ENCODE peak calls at places on chromosome 4, in eight cellular contexts. X is GM23338; E is GM12878; Q is stimulated activated naive B cell treated with anti-CD40 and anti-IgM and Interleukin-4, amounts not matched to agents 10 μg/mL and 1 μg/mL and 100 μg/mL, for 72 hours; A is HCT116; S is activated CD8-positive, alpha-beta T cell treated with anti-CD3 and anti-CD28 coated beads, Interleukin-2, amount 10 ng/mL, durations not matched to agents 7 days and 5 days; D is stimulated activated naive CD8-positive, alpha-beta T cell treated with anti-CD3 and anti-CD28 coated beads, Interleukin-15, Interleukin-2, amounts not matched to agents 100 U/mL and 50 U/mL, for 24 hours; I is RWPE2. G is an unnamed sample.

GRCh38 chr4:8188085-8188484 is 11.0 kb upstream of the SH3TC1 start:
- ATAC-seq in D (no peak), X (peak; percentile 39), E (no peak), S (no peak), A (no peak), Q (no peak), I (peak; percentile 18), G (no peak)

GRCh38 chr4:186342582-186342981 is 76.6 kb downstream of the F11 start:
- ATAC-seq in D (no peak), A (peak; percentile 73), I (peak; percentile 84), Q (no peak), E (no peak), X (no peak), S (no peak), G (no peak)

GRCh38 chr4:54942735-54943134 is 182.7 kb downstream of the KDR start:
- ATAC-seq in I (no peak), A (no peak), D (peak; percentile 60), S (peak; percentile 94), E (no peak), X (no peak), Q (peak; percentile 67), G (peak; percentile 62)

GRCh38 chr4:186068581-186069402 is at the start of gene TLR3:
- ATAC-seq in A (peak; percentile 29), X (peak; percentile 27), E (peak; percentile 38), S (peak; percentile 52), Q (peak; percentile 31), I (peak; percentile 45), D (peak; percentile 28), G (no peak)

GRCh38 chr4:15385928-15386327 is 41.9 kb upstream of the C1QTNF7 start:
- ATAC-seq in D (no peak), I (no peak), X (no peak), A (no peak), S (no peak), Q (no peak), E (no peak), G (no peak)

GRCh38 chr4:20287246-20287645 is 35.5 kb downstream of the SLIT2 start:
- ATAC-seq in S (no peak), A (no peak), D (no peak), E (no peak), I (peak; percentile 47), Q (no peak), X (no peak), G (no peak)

GRCh38 chr4:1772869-1773538 is 20.1 kb upstream of the FGFR3 start:
- ATAC-seq in Q (no peak), X (no peak), S (no peak), A (no peak), I (peak; percentile 34), D (no peak), E (peak; percentile 32), G (no peak)

GRCh38 chr4:99383833-99384392 is 31.4 kb upstream of the ADH1C start:
- ATAC-seq in Q (no peak), X (no peak), A (no peak), I (no peak), E (no peak), S (no peak), D (no peak), G (no peak)

GRCh38 chr4:82223715-82224114 is 150.1 kb downstream of the HNRNPD start:
- ATAC-seq in I (no peak), E (no peak), X (peak; percentile 86), A (no peak), Q (peak; percentile 99), D (no peak), S (peak; percentile 36), G (peak; percentile 91)

GRCh38 chr4:139934336-139934735 is 219.6 kb downstream of the MAML3 start:
- ATAC-seq in X (no peak), I (no peak), E (no peak), A (no peak), D (no peak), S (no peak), Q (no peak), G (no peak)

GRCh38 chr4:3340703-3341088 is 47.9 kb downstream of the RGS12 start:
- ATAC-seq in S (no peak), E (no peak), X (peak; percentile 56), I (peak; percentile 69), D (no peak), Q (no peak), A (peak; percentile 57), G (no peak)

G was measured in stimulated activated memory B cell treated with anti-CD40 and anti-IgM and Interleukin-4, amounts not matched to agents 10 μg/mL and 1 μg/mL and 100 μg/mL, for 72 hours.